ENCODE peak calls at places on chromosomes 16 and 17, in four cellular contexts. Q is WTC11, Y is IMR-90, N is A549. K is an unnamed sample.

GRCh38 chr16:4936991-4937781 is at the start of gene PPL:
- DNase-seq in N (peak; percentile 73), Y (no peak), Q (peak; percentile 99), K (peak; percentile 98)

GRCh38 chr16:69831212-69832123 is 69.3 kb downstream of the WWP2 start:
- DNase-seq in Y (peak; percentile 57), N (peak; percentile 40), Q (no peak), K (no peak)

GRCh38 chr17:17305282-17305801 is 2.2 kb downstream of the NT5M start:
- DNase-seq in Q (no peak), N (no peak), Y (no peak), K (no peak)

GRCh38 chr17:76121932-76122383 is 18.4 kb upstream of the EXOC7 start:
- DNase-seq in Y (no peak), Q (peak; percentile 54), N (no peak), K (no peak)

GRCh38 chr16:88766975-88767374 is 18.0 kb downstream of the PIEZO1 start:
- DNase-seq in Y (no peak), N (no peak), Q (no peak), K (no peak)

GRCh38 chr17:55390364-55390977 is 31.2 kb downstream of the MMD start:
- DNase-seq in Y (no peak), N (no peak), Q (no peak), K (no peak)

GRCh38 chr17:42472709-42473521 is 14.2 kb downstream of the ATP6V0A1 start:
- DNase-seq in N (peak; percentile 45), Y (peak; percentile 93), Q (no peak), K (no peak)

GRCh38 chr17:7284911-7285310 is 3.4 kb downstream of the SLC2A4 start:
- DNase-seq in Q (no peak), Y (no peak), N (no peak), K (no peak)

GRCh38 chr17:74768069-74768762 is 7.9 kb downstream of the NAT9 start:
- DNase-seq in Q (no peak), N (no peak), Y (peak; percentile 73), K (no peak)

GRCh38 chr16:68490829-68491575 is 42.7 kb upstream of the SMPD3 start:
- DNase-seq in N (peak; percentile 27), Q (peak; percentile 22), Y (peak; percentile 61), K (no peak)

GRCh38 chr17:8883353-8883752 is 15.9 kb upstream of the PIK3R6 start:
- DNase-seq in Q (no peak), Y (no peak), N (no peak), K (no peak)

GRCh38 chr16:69567031-69567680 is 1.4 kb downstream of the NFAT5 start:
- DNase-seq in N (no peak), Y (peak; percentile 33), Q (no peak), K (no peak)

GRCh38 chr17:29642171-29642611 is 19.5 kb upstream of the CORO6 start:
- DNase-seq in N (no peak), Q (no peak), Y (no peak), K (no peak)

GRCh38 chr17:43200127-43200526 is 11.5 kb upstream of the TMEM106A start:
- DNase-seq in Y (no peak), Q (no peak), N (no peak), K (no peak)

GRCh38 chr16:82753821-82754220 is 127.1 kb downstream of the CDH13 start:
- DNase-seq in N (no peak), Q (no peak), Y (peak; percentile 76), K (no peak)

GRCh38 chr17:47239663-47240374 is 13.8 kb upstream of the ITGB3 start:
- DNase-seq in Q (no peak), N (peak; percentile 75), Y (peak; percentile 98), K (no peak)

GRCh38 chr17:63490321-63490720 is 13.5 kb downstream of the ACE start:
- DNase-seq in Q (no peak), N (no peak), Y (no peak), K (no peak)

GRCh38 chr17:49518346-49519078 is 23.4 kb downstream of the NGFR start:
- DNase-seq in N (no peak), Q (peak; percentile 3), Y (no peak), K (no peak)

GRCh38 chr16:64089697-64090096 is 1032.2 kb downstream of the CDH11 start:
- DNase-seq in Y (peak; percentile 11), Q (no peak), N (peak; percentile 11), K (no peak)

GRCh38 chr16:67825119-67825518 is 17.0 kb upstream of the THAP11 start:
- DNase-seq in Q (no peak), N (no peak), Y (no peak), K (no peak)

GRCh38 chr16:3881499-3881995 is 1.0 kb upstream of the CREBBP start:
- DNase-seq in Q (peak; percentile 46), Y (no peak), N (no peak), K (peak; percentile 70)
- TF ChIP-seq USF2 in Q (no peak), Y (no peak), N (no peak), K (no peak)

DNA sequence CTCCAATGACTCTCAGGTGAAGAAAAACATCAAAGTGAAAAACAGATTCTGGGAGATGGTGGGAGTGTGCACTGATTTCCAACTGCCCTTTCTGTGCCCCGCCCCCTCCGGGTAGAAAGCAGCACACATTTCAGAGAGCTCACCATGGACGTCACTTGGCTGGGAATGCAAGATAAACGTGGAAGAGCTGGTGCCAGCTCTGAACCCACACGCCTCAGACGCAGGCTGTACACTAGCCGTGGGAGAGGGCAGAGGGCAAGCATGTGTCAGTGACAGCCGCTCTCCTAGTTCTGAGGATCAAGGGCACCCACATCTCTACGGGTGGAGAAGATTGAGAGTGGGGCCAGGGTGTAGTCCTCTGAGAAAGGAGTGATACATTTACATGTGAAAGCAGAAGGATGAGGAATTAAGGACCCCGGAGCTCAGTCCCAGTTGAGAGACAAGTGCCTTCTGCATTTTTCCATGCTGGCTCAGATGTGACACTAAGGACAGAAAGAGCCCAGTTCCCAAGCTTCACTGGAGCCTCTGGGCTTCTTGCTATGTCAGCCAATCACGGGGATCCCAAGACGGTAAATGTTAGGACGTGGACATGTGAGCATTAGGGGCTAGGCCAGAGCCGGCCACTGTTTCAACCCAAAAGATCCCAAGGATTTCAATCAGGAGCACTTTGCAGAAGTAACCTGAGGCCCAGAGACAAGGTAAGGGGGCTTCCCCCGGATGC is 101.3 kb downstream of the ZFHX3 start:
- DNase-seq in N (no peak), Y (peak; percentile 20), Q (no peak), K (no peak)
- TF ChIP-seq USF2 in N (no peak), Y (no peak), Q (no peak), K (no peak)

DNA sequence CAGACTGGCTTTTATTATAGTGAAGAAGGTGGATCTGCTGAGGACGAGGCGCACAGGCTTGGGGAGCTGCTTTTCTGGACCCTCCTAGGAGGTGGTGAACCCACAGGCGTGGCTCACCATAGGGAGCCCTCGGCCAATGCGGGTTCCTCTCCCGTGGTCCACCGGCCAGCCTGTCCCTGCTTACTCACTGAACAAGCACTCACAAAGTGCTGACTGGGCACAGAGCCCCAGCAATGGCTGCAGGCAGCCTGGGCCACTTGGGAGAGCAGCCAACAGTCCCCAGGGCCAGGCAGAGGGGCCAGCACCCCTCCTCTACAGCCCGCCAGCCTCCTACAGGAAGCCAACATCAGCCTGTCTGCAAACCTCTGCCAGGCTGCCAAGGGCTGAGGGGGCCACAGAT is 19.1 kb upstream of the NCBP3 start:
- DNase-seq in Q (no peak), N (no peak), Y (no peak), K (no peak)
- TF ChIP-seq USF2 in Q (no peak), N (no peak), Y (no peak), K (no peak)

GRCh38 chr17:39051001-39051605 is 83.9 kb upstream of the FBXO47 start:
- DNase-seq in Y (no peak), Q (no peak), N (no peak), K (peak; percentile 39)

GRCh38 chr17:39045948-39046679 is 78.9 kb upstream of the FBXO47 start:
- DNase-seq in N (no peak), Q (peak; percentile 56), Y (no peak), K (peak; percentile 78)
- TF ChIP-seq USF2 in N (no peak), Q (no peak), Y (no peak), K (no peak)